ENCODE peak calls at places on chromosomes 4 and X, in six cellular contexts. K is AG04449; T is mesenteric fat pad; E is activated CD4-positive, CD25-positive, alpha-beta regulatory T cell treated with anti-CD3 and anti-CD28 coated beads, Interleukin-2, amount 50 U/mL, for 72 hours; M is neural progenitor cell; G is head of caudate nucleus. N is an unnamed sample.

GRCh38 chr4:84691800-84692199 is 108.9 kb downstream of the CDS1 start:
- DNase-seq in K (no peak), G (no peak), E (no peak), T (no peak), M (no peak), N (no peak)

GRCh38 chr4:108350332-108350731 is 181.6 kb upstream of the LEF1 start:
- DNase-seq in G (no peak), T (no peak), K (no peak), M (peak), E (no peak), N (no peak)

GRCh38 chrX:39856472-39857121 is 241.2 kb downstream of the BCOR start:
- DNase-seq in E (no peak), G (no peak), T (no peak), K (no peak), M (no peak), N (no peak)

GRCh38 chr4:72513227-72513626 is 55.8 kb downstream of the ADAMTS3 start:
- DNase-seq in G (no peak), M (no peak), E (no peak), K (no peak), T (no peak), N (no peak)

GRCh38 chr4:3323071-3323481 is 30.3 kb downstream of the RGS12 start:
- DNase-seq in G (no peak), E (no peak), K (no peak), M (no peak), T (peak), N (no peak)

GRCh38 chr4:88937081-88937480 is 119.9 kb downstream of the FAM13A start:
- DNase-seq in G (no peak), T (no peak), E (no peak), M (no peak), K (peak), N (no peak)

GRCh38 chr4:27048350-27049100 is 187.9 kb downstream of the STIM2 start:
- DNase-seq in E (no peak), M (peak), K (no peak), T (no peak), G (no peak), N (no peak)

GRCh38 chr4:2412534-2412884 is 5.9 kb downstream of the ZFYVE28 start:
- DNase-seq in E (no peak), K (no peak), T (no peak), M (no peak), G (no peak), N (no peak)

GRCh38 chr4:165326831-165327210 is 648 bp upstream of the MSMO1 start:
- DNase-seq in E (no peak), M (peak), K (no peak), G (no peak), T (no peak), N (no peak)

GRCh38 chr4:139558235-139559094 is 2.4 kb upstream of the SETD7 start:
- DNase-seq in K (no peak), G (no peak), E (no peak), M (no peak), T (no peak), N (no peak)

GRCh38 chr4:48538358-48538757 is 48.3 kb downstream of the ZAR1 start:
- DNase-seq in M (no peak), K (no peak), T (no peak), E (no peak), G (no peak), N (no peak)

GRCh38 chr4:22019676-22020075 is 71.1 kb upstream of the KCNIP4 start:
- DNase-seq in K (no peak), E (no peak), G (no peak), T (no peak), M (no peak), N (no peak)

GRCh38 chrX:7120578-7121219 is 26.8 kb upstream of the STS start:
- DNase-seq in K (no peak), T (no peak), E (no peak), M (no peak), G (no peak), N (no peak)

GRCh38 chr4:40763228-40763716 is 13.5 kb downstream of the NSUN7 start:
- DNase-seq in E (no peak), K (no peak), M (no peak), G (no peak), T (no peak), N (no peak)

GRCh38 chr4:7021930-7022658 is 21.1 kb upstream of the TADA2B start:
- DNase-seq in K (peak), G (no peak), M (no peak), E (no peak), T (no peak), N (no peak)

GRCh38 chr4:2065106-2065930 is 6.2 kb downstream of the NAT8L start:
- DNase-seq in K (no peak), M (no peak), T (no peak), E (peak), G (no peak), N (no peak)

GRCh38 chr4:8747467-8747841 is 124.2 kb downstream of the HMX1 start:
- DNase-seq in M (peak), E (no peak), G (no peak), T (peak), K (no peak), N (no peak)

GRCh38 chr4:25523405-25523804 is 132.2 kb upstream of the SLC34A2 start:
- DNase-seq in T (no peak), K (no peak), G (no peak), M (no peak), E (no peak), N (no peak)

GRCh38 chr4:121070274-121070673 is 2.1 kb downstream of the NDNF start:
- DNase-seq in G (no peak), T (no peak), M (peak), K (no peak), E (no peak), N (no peak)

GRCh38 chr4:141654098-141654497 is 17.7 kb downstream of the IL15 start:
- DNase-seq in G (no peak), E (no peak), T (no peak), K (no peak), M (peak), N (peak)

GRCh38 chr4:101597204-101597603 is 193.3 kb upstream of the BANK1 start:
- DNase-seq in E (no peak), K (no peak), T (no peak), G (no peak), M (no peak), N (no peak)

GRCh38 chr4:143202824-143203223 is 18.1 kb downstream of the USP38 start:
- DNase-seq in K (no peak), T (no peak), M (no peak), E (no peak), G (no peak), N (no peak)

GRCh38 chr4:99835942-99836341 is 19.3 kb downstream of the DAPP1 start:
- DNase-seq in M (no peak), G (no peak), E (no peak), K (no peak), T (no peak), N (no peak)

GRCh38 chr4:161987611-161988010 is 176.2 kb downstream of the FSTL5 start:
- DNase-seq in M (no peak), E (no peak), K (no peak), G (no peak), T (no peak), N (no peak)

GRCh38 chr4:23629421-23629820 is 260.4 kb downstream of the PPARGC1A start:
- DNase-seq in M (no peak), E (no peak), K (no peak), G (no peak), T (no peak), N (no peak)

GRCh38 chr4:10015140-10015753 is 6.0 kb downstream of the SLC2A9 start:
- DNase-seq in K (no peak), G (peak), M (peak), E (no peak), T (no peak), N (peak)

N was measured in neural crest cell.